ENCODE peak calls at places on chromosomes 16 and 17, in eight cellular contexts. One of them, this sample, is unnamed.

GRCh38 chr16:56767018-56767417 is 37.1 kb downstream of the NUP93 start:
- DNase-seq in fibroblast of the aortic adventitia: no peak
- DNase-seq in AG04449: no peak
- DNase-seq in CD8-positive, alpha-beta memory T cell: no peak
- DNase-seq in T-helper 1 cell: no peak
- DNase-seq in amniotic epithelial cell: no peak
- DNase-seq in small intestine: no peak
- DNase-seq in D341Med: no peak
- DNase-seq in this sample: no peak

GRCh38 chr17:69819316-69820087 is 255.5 kb upstream of the KCNJ16 start:
- DNase-seq in fibroblast of the aortic adventitia: peak; percentile 56
- DNase-seq in AG04449: peak; percentile 29
- DNase-seq in CD8-positive, alpha-beta memory T cell: no peak
- DNase-seq in T-helper 1 cell: no peak
- DNase-seq in amniotic epithelial cell: peak; percentile 68
- DNase-seq in small intestine: no peak
- DNase-seq in D341Med: no peak
- DNase-seq in this sample: peak; percentile 51

GRCh38 chr16:50596762-50597450 is 48.7 kb downstream of the NKD1 start:
- DNase-seq in fibroblast of the aortic adventitia: no peak
- DNase-seq in AG04449: no peak
- DNase-seq in CD8-positive, alpha-beta memory T cell: no peak
- DNase-seq in T-helper 1 cell: no peak
- DNase-seq in amniotic epithelial cell: no peak
- DNase-seq in small intestine: no peak
- DNase-seq in D341Med: no peak
- DNase-seq in this sample: no peak

GRCh38 chr17:78933025-78933958 is 8.1 kb upstream of the TIMP2 start:
- DNase-seq in fibroblast of the aortic adventitia: peak; percentile 95
- DNase-seq in AG04449: peak; percentile 95
- DNase-seq in CD8-positive, alpha-beta memory T cell: peak; percentile 19
- DNase-seq in T-helper 1 cell: no peak
- DNase-seq in amniotic epithelial cell: peak; percentile 99
- DNase-seq in small intestine: peak; percentile 27
- DNase-seq in D341Med: no peak
- DNase-seq in this sample: peak; percentile 98

GRCh38 chr17:48589060-48589830 is 796 bp downstream of the HOXB3 start:
- DNase-seq in fibroblast of the aortic adventitia: no peak
- DNase-seq in AG04449: no peak
- DNase-seq in CD8-positive, alpha-beta memory T cell: no peak
- DNase-seq in T-helper 1 cell: no peak
- DNase-seq in amniotic epithelial cell: no peak
- DNase-seq in small intestine: no peak
- DNase-seq in D341Med: no peak
- DNase-seq in this sample: no peak

GRCh38 chr17:68127914-68128313 is 92.4 kb downstream of the KPNA2 start:
- DNase-seq in fibroblast of the aortic adventitia: no peak
- DNase-seq in AG04449: no peak
- DNase-seq in CD8-positive, alpha-beta memory T cell: no peak
- DNase-seq in T-helper 1 cell: no peak
- DNase-seq in amniotic epithelial cell: no peak
- DNase-seq in small intestine: no peak
- DNase-seq in D341Med: no peak
- DNase-seq in this sample: no peak

GRCh38 chr17:1487939-1488825 is 4.3 kb downstream of the MYO1C start:
- DNase-seq in fibroblast of the aortic adventitia: peak; percentile 82
- DNase-seq in AG04449: no peak
- DNase-seq in CD8-positive, alpha-beta memory T cell: peak; percentile 79
- DNase-seq in T-helper 1 cell: peak; percentile 69
- DNase-seq in amniotic epithelial cell: peak; percentile 83
- DNase-seq in small intestine: peak; percentile 74
- DNase-seq in D341Med: peak; percentile 87
- DNase-seq in this sample: peak; percentile 88

GRCh38 chr16:87329436-87330256 is 12.5 kb upstream of the C16orf95 start:
- DNase-seq in fibroblast of the aortic adventitia: no peak
- DNase-seq in AG04449: no peak
- DNase-seq in CD8-positive, alpha-beta memory T cell: no peak
- DNase-seq in T-helper 1 cell: no peak
- DNase-seq in amniotic epithelial cell: no peak
- DNase-seq in small intestine: no peak
- DNase-seq in D341Med: no peak
- DNase-seq in this sample: no peak

GRCh38 chr16:69286941-69287713 is 24.0 kb upstream of the VPS4A start:
- DNase-seq in fibroblast of the aortic adventitia: peak; percentile 88
- DNase-seq in AG04449: no peak
- DNase-seq in CD8-positive, alpha-beta memory T cell: peak; percentile 23
- DNase-seq in T-helper 1 cell: peak; percentile 27
- DNase-seq in amniotic epithelial cell: peak; percentile 89
- DNase-seq in small intestine: peak; percentile 70
- DNase-seq in D341Med: no peak
- DNase-seq in this sample: peak; percentile 87

GRCh38 chr16:53952215-53953208 is 248.6 kb downstream of the FTO start:
- DNase-seq in fibroblast of the aortic adventitia: peak; percentile 51
- DNase-seq in AG04449: no peak
- DNase-seq in CD8-positive, alpha-beta memory T cell: no peak
- DNase-seq in T-helper 1 cell: no peak
- DNase-seq in amniotic epithelial cell: peak; percentile 59
- DNase-seq in small intestine: peak; percentile 66
- DNase-seq in D341Med: no peak
- DNase-seq in this sample: peak; percentile 66

GRCh38 chr17:75033346-75034235 is 13.2 kb downstream of the ATP5PD start:
- DNase-seq in fibroblast of the aortic adventitia: peak; percentile 94
- DNase-seq in AG04449: no peak
- DNase-seq in CD8-positive, alpha-beta memory T cell: peak; percentile 78
- DNase-seq in T-helper 1 cell: peak; percentile 70
- DNase-seq in amniotic epithelial cell: peak; percentile 82
- DNase-seq in small intestine: peak; percentile 83
- DNase-seq in D341Med: peak; percentile 95
- DNase-seq in this sample: peak; percentile 95

GRCh38 chr16:88968589-88969280 is 8.3 kb downstream of the CBFA2T3 start:
- DNase-seq in fibroblast of the aortic adventitia: no peak
- DNase-seq in AG04449: no peak
- DNase-seq in CD8-positive, alpha-beta memory T cell: no peak
- DNase-seq in T-helper 1 cell: no peak
- DNase-seq in amniotic epithelial cell: no peak
- DNase-seq in small intestine: no peak
- DNase-seq in D341Med: no peak
- DNase-seq in this sample: no peak

This sample was measured in mesenchymal stem cell.